ENCODE peak calls at places on chromosomes 2 and 18, in six cellular contexts. One of them, this sample, is unnamed.

GRCh38 chr2:70904371-70905216 is 31.1 kb upstream of the ATP6V1B1 start:
- DNase-seq in mesendoderm: peak
- DNase-seq in H9: peak
- DNase-seq in H1: no peak
- DNase-seq in neuronal stem cell: no peak
- DNase-seq in IMR-90: no peak
- DNase-seq in this sample: no peak

GRCh38 chr2:233037078-233037477 is 4.6 kb downstream of the NEU2 start:
- DNase-seq in mesendoderm: no peak
- DNase-seq in H9: no peak
- DNase-seq in H1: no peak
- DNase-seq in neuronal stem cell: no peak
- DNase-seq in IMR-90: peak
- DNase-seq in this sample: peak

GRCh38 chr2:219944861-219945260 is 317.4 kb downstream of the SLC4A3 start:
- DNase-seq in mesendoderm: no peak
- DNase-seq in H9: no peak
- DNase-seq in H1: no peak
- DNase-seq in neuronal stem cell: no peak
- DNase-seq in IMR-90: no peak
- DNase-seq in this sample: no peak

GRCh38 chr18:12886498-12887126 is 2.6 kb upstream of the PTPN2 start:
- DNase-seq in mesendoderm: peak
- DNase-seq in H9: peak
- DNase-seq in H1: no peak
- DNase-seq in neuronal stem cell: no peak
- DNase-seq in IMR-90: no peak
- DNase-seq in this sample: no peak

GRCh38 chr18:74947417-74947816 is 261.5 kb downstream of the PTGR3 start:
- DNase-seq in mesendoderm: no peak
- DNase-seq in H9: no peak
- DNase-seq in H1: no peak
- DNase-seq in neuronal stem cell: no peak
- DNase-seq in IMR-90: no peak
- DNase-seq in this sample: no peak

GRCh38 chr18:47075098-47075883 is 39.9 kb upstream of the ELOA2 start:
- DNase-seq in mesendoderm: peak
- DNase-seq in H9: peak
- DNase-seq in H1: no peak
- DNase-seq in neuronal stem cell: no peak
- DNase-seq in IMR-90: no peak
- DNase-seq in this sample: peak

GRCh38 chr2:55809875-55810620 is 113.5 kb downstream of the EFEMP1 start:
- DNase-seq in mesendoderm: peak
- DNase-seq in H9: no peak
- DNase-seq in H1: no peak
- DNase-seq in neuronal stem cell: no peak
- DNase-seq in IMR-90: peak
- DNase-seq in this sample: no peak

GRCh38 chr2:211611061-211611518 is 927.5 kb downstream of the ERBB4 start:
- DNase-seq in mesendoderm: no peak
- DNase-seq in H9: no peak
- DNase-seq in H1: no peak
- DNase-seq in neuronal stem cell: no peak
- DNase-seq in IMR-90: no peak
- DNase-seq in this sample: peak

GRCh38 chr2:179532890-179533289 is 268.3 kb upstream of the SESTD1 start:
- DNase-seq in mesendoderm: no peak
- DNase-seq in H9: no peak
- DNase-seq in H1: no peak
- DNase-seq in neuronal stem cell: no peak
- DNase-seq in IMR-90: no peak
- DNase-seq in this sample: no peak

GRCh38 chr18:33755918-33756590 is 178.0 kb downstream of the ASXL3 start:
- DNase-seq in mesendoderm: peak
- DNase-seq in H9: no peak
- DNase-seq in H1: peak
- DNase-seq in neuronal stem cell: no peak
- DNase-seq in IMR-90: peak
- DNase-seq in this sample: peak

GRCh38 chr2:239602290-239603282 is 201.8 kb upstream of the HDAC4 start:
- DNase-seq in mesendoderm: no peak
- DNase-seq in H9: peak
- DNase-seq in H1: no peak
- DNase-seq in neuronal stem cell: no peak
- DNase-seq in IMR-90: no peak
- DNase-seq in this sample: no peak

GRCh38 chr2:220181158-220181557 is 553.7 kb downstream of the SLC4A3 start:
- DNase-seq in mesendoderm: no peak
- DNase-seq in H9: no peak
- DNase-seq in H1: no peak
- DNase-seq in neuronal stem cell: no peak
- DNase-seq in IMR-90: peak
- DNase-seq in this sample: no peak

GRCh38 chr2:132564065-132564464 is 105.9 kb downstream of the LYPD1 start:
- DNase-seq in mesendoderm: no peak
- DNase-seq in H9: no peak
- DNase-seq in H1: no peak
- DNase-seq in neuronal stem cell: no peak
- DNase-seq in IMR-90: no peak
- DNase-seq in this sample: no peak

DNA sequence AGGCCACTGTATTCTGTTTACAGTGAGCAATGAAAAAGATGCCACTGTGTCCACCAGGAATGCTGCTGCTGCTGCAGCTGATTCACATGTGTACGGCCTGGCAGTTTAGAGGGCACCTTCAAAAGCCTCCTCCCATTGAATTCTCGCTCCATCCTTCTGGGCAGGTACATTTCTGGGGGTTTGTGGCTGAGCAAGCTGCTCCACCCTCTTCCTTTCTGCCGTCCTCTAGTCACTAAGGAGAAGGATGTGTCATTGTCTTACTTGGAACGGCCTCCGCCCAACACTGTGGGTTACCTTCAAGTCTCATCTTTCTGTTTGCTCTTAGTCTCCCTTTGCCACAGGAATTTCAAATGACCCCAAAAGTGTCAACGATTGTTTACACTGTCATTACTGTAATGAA is 182.0 kb downstream of the ZBTB7C start:
- DNase-seq in mesendoderm: no peak
- DNase-seq in H9: no peak
- DNase-seq in H1: no peak
- DNase-seq in neuronal stem cell: no peak
- DNase-seq in IMR-90: no peak
- DNase-seq in this sample: no peak
- H2BK15ac ChIP-seq in mesendoderm: no peak
- H2BK15ac ChIP-seq in H9: no peak
- H2BK15ac ChIP-seq in H1: no peak
- H2BK15ac ChIP-seq in neuronal stem cell: no peak
- H2BK15ac ChIP-seq in IMR-90: no peak
- H2BK15ac ChIP-seq in this sample: no peak

DNA sequence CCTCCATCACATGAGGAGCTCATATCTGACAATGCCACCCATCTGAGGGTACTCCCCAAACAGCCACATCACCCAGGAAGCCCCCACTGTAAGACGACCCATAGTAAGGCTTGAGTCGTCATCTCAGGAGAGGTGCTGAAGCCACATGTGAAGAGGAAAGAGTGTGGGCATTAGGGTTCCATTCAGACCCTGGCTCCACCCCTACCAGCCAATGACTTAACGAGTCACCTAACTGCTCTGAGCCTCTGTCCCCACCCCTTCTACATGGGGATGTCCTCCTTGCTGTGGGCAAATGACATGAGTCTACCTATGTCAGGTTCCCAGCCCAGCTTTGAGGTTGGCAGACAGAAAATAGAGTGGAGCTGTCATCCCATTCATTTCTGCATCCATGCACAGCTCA is 46.3 kb downstream of the C1QL2 start:
- DNase-seq in mesendoderm: no peak
- DNase-seq in H9: peak
- DNase-seq in H1: no peak
- DNase-seq in neuronal stem cell: no peak
- DNase-seq in IMR-90: no peak
- DNase-seq in this sample: no peak
- H2BK15ac ChIP-seq in mesendoderm: no peak
- H2BK15ac ChIP-seq in H9: no peak
- H2BK15ac ChIP-seq in H1: peak
- H2BK15ac ChIP-seq in neuronal stem cell: no peak
- H2BK15ac ChIP-seq in IMR-90: no peak
- H2BK15ac ChIP-seq in this sample: no peak

DNA sequence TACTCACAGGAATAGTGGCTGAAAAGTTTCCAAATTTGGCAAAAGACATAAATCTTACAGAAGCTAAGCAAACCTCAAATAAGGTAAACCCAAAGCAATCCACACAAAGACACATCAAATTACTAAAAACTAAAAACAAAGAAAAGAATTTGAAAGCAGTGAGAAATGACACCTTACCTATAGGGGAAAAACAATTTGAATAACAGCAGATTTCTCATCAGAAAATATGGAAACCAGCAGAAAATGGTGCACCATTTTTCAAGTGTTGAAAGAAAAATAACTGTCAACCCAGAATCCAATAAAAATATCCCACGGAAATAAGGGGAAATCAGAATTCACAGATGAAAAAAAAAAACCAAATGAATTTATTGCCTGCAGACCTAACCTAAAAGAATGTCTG is 138.6 kb downstream of the PIGN start:
- DNase-seq in mesendoderm: no peak
- DNase-seq in H9: no peak
- DNase-seq in H1: no peak
- DNase-seq in neuronal stem cell: no peak
- DNase-seq in IMR-90: no peak
- DNase-seq in this sample: no peak
- H2BK15ac ChIP-seq in mesendoderm: no peak
- H2BK15ac ChIP-seq in H9: no peak
- H2BK15ac ChIP-seq in H1: no peak
- H2BK15ac ChIP-seq in neuronal stem cell: no peak
- H2BK15ac ChIP-seq in IMR-90: no peak
- H2BK15ac ChIP-seq in this sample: no peak

DNA sequence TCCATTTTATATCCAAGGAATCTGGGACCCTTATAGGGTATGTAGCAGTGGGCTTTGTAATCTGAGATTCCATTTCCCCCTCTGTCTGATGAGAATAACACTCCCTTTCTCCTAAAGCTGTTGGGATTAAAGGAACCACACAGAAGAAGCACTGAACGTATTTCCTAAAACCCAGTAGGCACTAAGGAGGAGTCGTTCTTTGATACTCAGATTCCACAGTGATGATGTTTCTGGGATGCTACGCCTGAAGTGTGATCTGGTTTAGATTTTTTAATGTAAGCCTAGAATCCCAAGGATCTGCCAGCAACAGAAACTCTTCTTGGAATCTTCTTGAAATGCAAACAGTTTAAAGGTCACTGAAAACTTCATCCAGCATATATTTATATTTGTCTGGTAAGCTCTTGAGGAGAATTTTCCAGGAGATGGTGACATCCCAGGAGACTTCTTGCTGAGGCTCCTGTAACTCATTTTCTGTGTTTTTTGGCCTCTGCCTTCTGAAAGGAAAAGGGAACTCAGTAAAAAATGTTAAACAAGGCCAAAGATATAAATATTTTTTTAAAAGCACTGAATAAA is 247.6 kb upstream of the TRIB2 start:
- DNase-seq in mesendoderm: no peak
- DNase-seq in H9: no peak
- DNase-seq in H1: no peak
- DNase-seq in neuronal stem cell: no peak
- DNase-seq in IMR-90: peak
- DNase-seq in this sample: peak
- H2BK15ac ChIP-seq in mesendoderm: no peak
- H2BK15ac ChIP-seq in H9: no peak
- H2BK15ac ChIP-seq in H1: no peak
- H2BK15ac ChIP-seq in neuronal stem cell: no peak
- H2BK15ac ChIP-seq in IMR-90: no peak
- H2BK15ac ChIP-seq in this sample: no peak

GRCh38 chr2:191001032-191001431 is 12.9 kb downstream of the STAT1 start:
- DNase-seq in mesendoderm: no peak
- DNase-seq in H9: no peak
- DNase-seq in H1: no peak
- DNase-seq in neuronal stem cell: no peak
- DNase-seq in IMR-90: no peak
- DNase-seq in this sample: no peak
- H2BK15ac ChIP-seq in mesendoderm: no peak
- H2BK15ac ChIP-seq in H9: no peak
- H2BK15ac ChIP-seq in H1: no peak
- H2BK15ac ChIP-seq in neuronal stem cell: no peak
- H2BK15ac ChIP-seq in IMR-90: no peak
- H2BK15ac ChIP-seq in this sample: no peak

This sample was measured in mesenchymal stem cell.